ENCODE peak calls at places on chromosomes 12 and 14, in seven cellular contexts. K is CD8-positive, alpha-beta memory T cell; Z is SK-N-DZ; X is astrocyte of the spinal cord; M is stimulated activated CD8-positive, alpha-beta memory T cell treated with anti-CD3 and anti-CD28 coated beads, Interleukin-12 subunit alpha, Interleukin-12 subunit beta, amount 100 ng/mL, for 4 hours; V is T-helper 1 cell; G is BJ. S is an unnamed sample.

GRCh38 chr12:24708029-24708428 is 240.9 kb downstream of the BCAT1 start:
- DNase-seq in V (no peak), K (no peak), X (no peak), G (no peak), M (no peak), Z (no peak), S (no peak)

GRCh38 chr12:133251732-133252131 is 16.1 kb upstream of the ANHX start:
- DNase-seq in G (no peak), X (no peak), Z (no peak), V (no peak), M (no peak), K (no peak), S (no peak)

GRCh38 chr14:105123981-105124836 is 44.4 kb downstream of the JAG2 start:
- DNase-seq in M (no peak), K (no peak), X (no peak), G (no peak), V (no peak), Z (no peak), S (no peak)

GRCh38 chr14:24903337-24903736 is 146.6 kb downstream of the STXBP6 start:
- DNase-seq in Z (no peak), M (no peak), K (no peak), G (peak; percentile 28), V (no peak), X (peak; percentile 75), S (no peak)

GRCh38 chr14:70188292-70188607 is 501 bp downstream of the SLC8A3 start:
- DNase-seq in Z (no peak), M (no peak), V (no peak), X (no peak), G (no peak), K (no peak), S (no peak)

GRCh38 chr12:96578526-96579125 is 89.2 kb downstream of the CFAP54 start:
- DNase-seq in K (no peak), V (no peak), Z (peak; percentile 47), M (no peak), G (peak; percentile 7), X (peak; percentile 67), S (peak; percentile 65)

GRCh38 chr12:10018390-10018789 is 8.0 kb downstream of the CLEC12B start:
- DNase-seq in K (no peak), V (no peak), G (no peak), Z (no peak), X (no peak), M (no peak), S (no peak)

GRCh38 chr14:29216316-29216715 is 449.7 kb downstream of the FOXG1 start:
- DNase-seq in K (no peak), M (no peak), X (no peak), V (no peak), Z (no peak), G (no peak), S (peak; percentile 99)

GRCh38 chr14:71121711-71122110 is 214.5 kb downstream of the PCNX1 start:
- DNase-seq in K (no peak), M (no peak), G (no peak), Z (no peak), X (no peak), V (no peak), S (no peak)

GRCh38 chr12:90653051-90653450 is 301.9 kb downstream of the CCER1 start:
- DNase-seq in M (no peak), K (no peak), V (no peak), Z (no peak), X (peak; percentile 16), G (no peak), S (no peak)

S was measured in SHP77.